ENCODE peak calls at places on chromosomes 16 and 17, in nine cellular contexts. F, O, C, Z, Q, D, E, J and S are unnamed samples.

GRCh38 chr17:28346199-28346580 is 10.6 kb downstream of the TNFAIP1 start:
- DNase-seq in O (no peak), Q (no peak), E (no peak), F (no peak), C (no peak), Z (no peak), J (no peak), D (no peak), S (no peak)

GRCh38 chr16:64153718-64154117 is 968.1 kb downstream of the CDH11 start:
- DNase-seq in O (no peak), J (no peak), Q (no peak), Z (no peak), F (peak; percentile 62), D (no peak), C (no peak), E (no peak), S (no peak)

GRCh38 chr17:64781013-64781392 is 118.9 kb upstream of the SMURF2 start:
- DNase-seq in C (no peak), J (no peak), E (no peak), Q (no peak), F (no peak), O (no peak), Z (no peak), D (no peak), S (peak; percentile 75)

GRCh38 chr17:30550512-30551273 is 73.5 kb downstream of the GOSR1 start:
- DNase-seq in E (no peak), J (no peak), Q (no peak), O (no peak), Z (no peak), D (no peak), C (no peak), F (no peak), S (no peak)

GRCh38 chr16:85380002-85380395 is 233.1 kb upstream of the GSE1 start:
- DNase-seq in Q (no peak), D (no peak), Z (no peak), F (no peak), J (no peak), E (no peak), O (no peak), C (no peak), S (no peak)

GRCh38 chr16:19294156-19294649 is 8.7 kb downstream of the CLEC19A start:
- DNase-seq in O (peak; percentile 50), Q (no peak), J (peak; percentile 84), E (peak; percentile 57), C (peak; percentile 45), D (no peak), Z (no peak), F (no peak), S (peak; percentile 64)

GRCh38 chr17:78368348-78368747 is 8.5 kb upstream of the SOCS3 start:
- DNase-seq in C (no peak), J (no peak), Z (no peak), O (no peak), D (no peak), F (no peak), E (no peak), Q (no peak), S (no peak)

GRCh38 chr17:42248351-42249179 is 27.6 kb downstream of the STAT5B start:
- DNase-seq in J (peak; percentile 92), E (peak; percentile 90), C (no peak), Z (peak; percentile 64), D (no peak), Q (peak; percentile 68), O (peak; percentile 73), F (peak; percentile 88), S (peak; percentile 89)

GRCh38 chr16:2447920-2448583 is 11.9 kb upstream of the TEDC2 start:
- DNase-seq in C (no peak), J (no peak), O (no peak), Z (no peak), D (no peak), F (no peak), Q (no peak), E (no peak), S (no peak)

GRCh38 chr16:9225527-9226316 is 134.3 kb downstream of the HAPSTR1 start:
- DNase-seq in Z (no peak), C (peak; percentile 43), F (peak; percentile 4), O (no peak), D (no peak), E (no peak), Q (no peak), J (no peak), S (no peak)

GRCh38 chr16:74743045-74743667 is 31.5 kb downstream of the FA2H start:
- DNase-seq in E (no peak), Z (no peak), F (peak; percentile 11), D (no peak), J (no peak), O (no peak), Q (no peak), C (no peak), S (no peak)

GRCh38 chr16:9594047-9594446 is 502.6 kb downstream of the HAPSTR1 start:
- DNase-seq in O (no peak), C (no peak), Q (no peak), D (no peak), F (no peak), Z (no peak), J (no peak), E (no peak), S (no peak)

GRCh38 chr17:9195961-9196668 is 174.8 kb downstream of the NTN1 start:
- DNase-seq in J (no peak), F (no peak), D (no peak), Z (no peak), O (no peak), E (no peak), Q (peak; percentile 60), C (no peak), S (no peak)

GRCh38 chr16:21057875-21058274 is 92.8 kb downstream of the DNAH3 start:
- DNase-seq in F (no peak), O (no peak), Q (no peak), D (no peak), Z (no peak), E (no peak), C (no peak), J (no peak), S (no peak)

GRCh38 chr17:60065136-60065535 is 13.6 kb downstream of the HEATR6 start:
- DNase-seq in D (no peak), E (no peak), F (peak; percentile 21), Z (no peak), O (no peak), Q (no peak), C (no peak), J (no peak), S (no peak)

GRCh38 chr16:4572715-4573114 is 16.6 kb downstream of the C16orf96 start:
- DNase-seq in J (no peak), Z (no peak), D (no peak), Q (no peak), F (peak; percentile 7), E (no peak), O (no peak), C (no peak), S (no peak)

GRCh38 chr17:70076831-70077230 is 1.8 kb downstream of the KCNJ16 start:
- DNase-seq in E (no peak), J (no peak), F (no peak), C (no peak), Q (no peak), O (no peak), D (no peak), Z (no peak), S (no peak)

GRCh38 chr17:40090234-40091111 is 9.9 kb downstream of the NR1D1 start:
- DNase-seq in D (no peak), O (no peak), Q (no peak), C (no peak), E (peak; percentile 71), Z (no peak), F (no peak), J (no peak), S (no peak)

DNA sequence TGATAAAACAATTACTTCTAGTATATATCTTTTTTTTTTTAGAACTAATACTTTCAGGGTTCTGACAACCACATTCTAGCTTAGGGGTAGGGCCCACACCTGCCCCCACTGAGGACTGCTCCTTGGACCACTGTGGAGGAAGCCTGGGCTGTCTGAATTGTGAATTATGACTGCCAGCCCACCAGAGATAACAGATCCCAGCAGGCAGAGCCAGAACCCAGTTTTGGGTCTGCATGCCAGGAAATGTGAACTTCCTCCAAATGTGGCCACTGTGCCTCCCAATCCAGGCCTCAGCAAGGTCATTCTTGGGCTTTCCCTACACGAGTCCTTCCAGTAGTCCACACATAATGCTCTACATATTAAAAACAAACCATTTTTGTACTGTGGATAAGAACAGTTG is 15.9 kb downstream of the VEZF1 start:
- DNase-seq in Q (no peak), Z (no peak), C (no peak), D (no peak), O (no peak), F (no peak), J (no peak), E (no peak), S (no peak)
- H3K4me1 ChIP-seq in Q (no peaks in the 10 kb centered on the region), Z (no peaks in the 10 kb centered on the region), C (peaks cover 51% of the 10 kb centered on the region), D (no peaks in the 10 kb centered on the region), O (peaks cover 8% of the 10 kb centered on the region), F (peaks cover 16% of the 10 kb centered on the region), J (no peaks in the 10 kb centered on the region), E (no peaks in the 10 kb centered on the region), S (peaks cover 7% of the 10 kb centered on the region)

DNA sequence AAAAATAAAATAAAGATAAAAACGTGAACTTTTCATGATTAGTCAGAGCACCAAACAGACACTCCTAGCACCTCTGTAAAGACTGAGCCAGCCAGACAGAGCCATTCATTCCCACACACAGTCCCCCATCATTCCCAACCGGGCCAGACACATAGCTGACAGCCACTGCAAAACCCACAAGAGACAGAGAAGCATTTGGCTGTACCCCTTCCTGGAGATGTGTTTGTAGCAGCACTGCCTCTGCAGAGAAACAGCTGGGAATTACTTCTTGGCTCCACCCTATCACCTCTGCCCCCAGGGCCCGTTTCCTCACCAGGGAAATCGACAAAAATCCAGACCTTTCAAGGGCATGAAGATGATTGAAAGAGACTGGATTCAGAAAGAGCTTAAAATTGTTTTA is 46.4 kb downstream of the MYH11 start:
- DNase-seq in E (no peak), Z (no peak), Q (no peak), D (no peak), O (no peak), J (no peak), F (no peak), C (no peak), S (no peak)
- H3K4me1 ChIP-seq in E (peaks cover 5% of the 10 kb centered on the region), Z (peaks cover 3% of the 10 kb centered on the region), Q (peaks cover 8% of the 10 kb centered on the region), D (peaks cover 13% of the 10 kb centered on the region), O (no peaks in the 10 kb centered on the region), J (no peaks in the 10 kb centered on the region), F (peaks cover 13% of the 10 kb centered on the region), C (no peaks in the 10 kb centered on the region), S (peaks cover 15% of the 10 kb centered on the region)

GRCh38 chr16:22213801-22214200 is 7.7 kb downstream of the EEF2K start:
- DNase-seq in J (no peak), Z (peak; percentile 4), O (no peak), C (no peak), E (no peak), D (no peak), F (no peak), Q (no peak), S (no peak)
- H3K4me1 ChIP-seq in J (peaks cover 8% of the 10 kb centered on the region), Z (no peaks in the 10 kb centered on the region), O (peaks cover 9% of the 10 kb centered on the region), C (no peaks in the 10 kb centered on the region), E (peaks cover 4% of the 10 kb centered on the region), D (no peaks in the 10 kb centered on the region), F (peaks cover 36% of the 10 kb centered on the region), Q (peaks cover 4% of the 10 kb centered on the region), S (peaks cover 62% of the 10 kb centered on the region)

GRCh38 chr16:88698694-88699045 is 7.5 kb downstream of the RNF166 start:
- DNase-seq in J (no peak), E (no peak), F (no peak), O (no peak), Q (no peak), C (no peak), Z (no peak), D (no peak), S (no peak)
- H3K4me1 ChIP-seq in J (peaks cover 13% of the 10 kb centered on the region), E (no peaks in the 10 kb centered on the region), F (no peaks in the 10 kb centered on the region), O (no peaks in the 10 kb centered on the region), Q (no peaks in the 10 kb centered on the region), C (no peaks in the 10 kb centered on the region), Z (peaks cover 4% of the 10 kb centered on the region), D (no peaks in the 10 kb centered on the region), S (peaks cover 31% of the 10 kb centered on the region)